ENCODE peak calls at places on chromosome 15, in seven cellular contexts. M is coronary artery, D is heart right ventricle, R is epithelial cell of esophagus, Z is IMR-90, Y is ascending aorta, X is heart left ventricle. C is an unnamed sample.

GRCh38 chr15:95674031-95674430 is 656.5 kb upstream of the NR2F2 start:
- DNase-seq in M (no peak), D (no peak), R (no peak), Z (no peak), Y (no peak), X (no peak), C (no peak)

GRCh38 chr15:68449389-68449788 is 17.4 kb upstream of the ITGA11 start:
- DNase-seq in M (no peak), D (no peak), R (no peak), Z (no peak), Y (no peak), X (no peak), C (no peak)

GRCh38 chr15:80419546-80419945 is 15.4 kb downstream of the ARNT2 start:
- DNase-seq in M (no peak), D (no peak), R (no peak), Z (peak; percentile 77), Y (no peak), X (no peak), C (no peak)

GRCh38 chr15:77025941-77026411 is 31.1 kb downstream of the PSTPIP1 start:
- DNase-seq in M (peak; percentile 49), D (no peak), R (no peak), Z (no peak), Y (no peak), X (peak; percentile 41), C (no peak)

GRCh38 chr15:64249842-64250575 is 87.2 kb upstream of the PPIB start:
- DNase-seq in M (no peak), D (no peak), R (peak; percentile 59), Z (peak; percentile 56), Y (no peak), X (no peak), C (no peak)

GRCh38 chr15:73704869-73705645 is 20.9 kb downstream of the CD276 start:
- DNase-seq in M (no peak), D (peak; percentile 54), R (peak; percentile 69), Z (peak; percentile 28), Y (no peak), X (peak; percentile 81), C (peak; percentile 83)

GRCh38 chr15:51576911-51577500 is 45.6 kb downstream of the DMXL2 start:
- DNase-seq in M (no peak), D (no peak), R (peak; percentile 85), Z (peak; percentile 19), Y (no peak), X (no peak), C (no peak)

GRCh38 chr15:85753261-85753660 is 41.5 kb downstream of the KLHL25 start:
- DNase-seq in M (peak; percentile 56), D (no peak), R (no peak), Z (no peak), Y (no peak), X (no peak), C (no peak)

GRCh38 chr15:52109559-52110451 is 2.8 kb downstream of the BCL2L10 start:
- DNase-seq in M (no peak), D (no peak), R (no peak), Z (no peak), Y (no peak), X (no peak), C (peak; percentile 50)

GRCh38 chr15:34682673-34683072 is 72.1 kb downstream of the GJD2 start:
- DNase-seq in M (no peak), D (no peak), R (peak; percentile 97), Z (peak; percentile 76), Y (no peak), X (no peak), C (no peak)

GRCh38 chr15:59536553-59536952 is 75.0 kb upstream of the GCNT3 start:
- DNase-seq in M (no peak), D (no peak), R (no peak), Z (no peak), Y (no peak), X (no peak), C (no peak)

GRCh38 chr15:51649659-51650521 is 27.3 kb upstream of the DMXL2 start:
- DNase-seq in M (no peak), D (peak; percentile 62), R (peak; percentile 84), Z (peak; percentile 79), Y (no peak), X (no peak), C (peak; percentile 67)

GRCh38 chr15:73985101-73985873 is 6.8 kb downstream of the STOML1 start:
- DNase-seq in M (no peak), D (no peak), R (peak; percentile 51), Z (peak; percentile 83), Y (no peak), X (no peak), C (no peak)

GRCh38 chr15:58923696-58924300 is 9.7 kb downstream of the SLTM start:
- DNase-seq in M (no peak), D (no peak), R (no peak), Z (no peak), Y (no peak), X (no peak), C (no peak)

GRCh38 chr15:38163651-38164050 is 89.0 kb upstream of the SPRED1 start:
- DNase-seq in M (no peak), D (no peak), R (no peak), Z (no peak), Y (no peak), X (no peak), C (no peak)

GRCh38 chr15:67193223-67194009 is 61.0 kb downstream of the AAGAB start:
- DNase-seq in M (no peak), D (no peak), R (no peak), Z (peak; percentile 54), Y (no peak), X (no peak), C (no peak)

GRCh38 chr15:101498076-101498730 is 8.7 kb upstream of the PCSK6 start:
- DNase-seq in M (no peak), D (no peak), R (no peak), Z (no peak), Y (no peak), X (no peak), C (no peak)

GRCh38 chr15:78323693-78324092 is 16.5 kb upstream of the CRABP1 start:
- DNase-seq in M (no peak), D (no peak), R (no peak), Z (no peak), Y (no peak), X (no peak), C (no peak)

GRCh38 chr15:40108061-40108854 is 421 bp downstream of the BMF start:
- DNase-seq in M (peak; percentile 88), D (peak; percentile 59), R (peak; percentile 35), Z (peak; percentile 55), Y (peak; percentile 70), X (peak; percentile 84), C (peak; percentile 42)

GRCh38 chr15:50790778-50791536 is 25.5 kb upstream of the SPPL2A start:
- DNase-seq in M (no peak), D (no peak), R (no peak), Z (no peak), Y (no peak), X (no peak), C (no peak)

GRCh38 chr15:61545763-61546162 is 316.7 kb upstream of the RORA start:
- DNase-seq in M (no peak), D (no peak), R (no peak), Z (no peak), Y (no peak), X (no peak), C (no peak)

GRCh38 chr15:51756482-51756881 is 5.1 kb downstream of the TMOD2 start:
- DNase-seq in M (no peak), D (no peak), R (no peak), Z (no peak), Y (no peak), X (no peak), C (no peak)

GRCh38 chr15:59543721-59544547 is 67.6 kb upstream of the GCNT3 start:
- DNase-seq in M (no peak), D (no peak), R (peak; percentile 18), Z (no peak), Y (no peak), X (no peak), C (peak; percentile 60)

GRCh38 chr15:62075595-62076279 is 9.0 kb downstream of the C2CD4A start:
- DNase-seq in M (no peak), D (no peak), R (peak; percentile 97), Z (peak; percentile 56), Y (no peak), X (no peak), C (no peak)

GRCh38 chr15:63502843-63503738 is 1.3 kb upstream of the USP3 start:
- DNase-seq in M (peak; percentile 89), D (peak; percentile 86), R (peak; percentile 86), Z (peak; percentile 87), Y (peak; percentile 80), X (peak; percentile 91), C (peak; percentile 82)

GRCh38 chr15:82805994-82806406 is at the start of gene FSD2:
- DNase-seq in M (no peak), D (peak; percentile 72), R (no peak), Z (no peak), Y (no peak), X (no peak), C (peak; percentile 45)

DNA sequence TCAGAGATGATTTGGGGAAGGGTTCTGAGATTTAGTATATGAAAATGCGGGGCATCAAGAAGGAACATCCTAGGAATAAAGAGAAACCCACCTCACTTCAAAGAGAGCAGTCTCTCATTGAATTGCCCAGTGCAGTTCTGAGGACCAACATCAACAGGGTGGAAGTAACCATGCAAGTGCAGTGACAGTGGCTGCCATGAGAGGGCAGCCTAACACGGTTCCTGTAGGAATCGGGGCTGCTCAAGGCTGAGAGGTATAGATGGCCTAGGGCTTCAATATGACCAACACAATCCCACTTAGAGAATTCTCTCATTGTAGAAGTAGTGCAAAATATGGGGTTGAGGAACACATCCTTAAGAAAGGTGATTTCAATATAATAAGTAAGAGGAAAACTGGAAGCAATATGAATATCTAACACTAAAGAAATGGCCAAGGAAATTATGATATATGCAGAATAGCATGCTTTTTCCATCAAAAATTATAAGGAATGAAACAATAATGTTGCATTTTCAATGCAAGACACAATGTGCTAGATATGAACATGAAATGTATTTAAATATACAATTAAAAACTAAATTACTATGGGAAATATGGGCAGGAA is 51.1 kb upstream of the ARRDC4 start:
- DNase-seq in M (no peak), D (peak; percentile 48), R (peak; percentile 78), Z (peak; percentile 50), Y (no peak), X (no peak), C (peak; percentile 60)
- TF ChIP-seq CTCF in M (no peak), D (peak; percentile 95), R (peak; percentile 99), Z (peak; percentile 88), Y (peak; percentile 31), X (peak; percentile 92), C (peak; percentile 86)

GRCh38 chr15:57751177-57751800 is 44.8 kb downstream of the POLR2M start:
- DNase-seq in M (no peak), D (no peak), R (peak; percentile 62), Z (peak; percentile 40), Y (no peak), X (no peak), C (peak; percentile 45)
- TF ChIP-seq CTCF in M (peak; percentile 14), D (peak; percentile 71), R (peak; percentile 75), Z (peak; percentile 51), Y (peak; percentile 26), X (peak; percentile 75), C (peak; percentile 36)

GRCh38 chr15:72231066-72231846 is at the start of gene PKM:
- DNase-seq in M (peak; percentile 96), D (peak; percentile 97), R (peak; percentile 100), Z (peak; percentile 97), Y (peak; percentile 88), X (peak; percentile 97), C (peak; percentile 93)
- TF ChIP-seq CTCF in M (no peak), D (no peak), R (no peak), Z (no peak), Y (no peak), X (no peak), C (no peak)

DNA sequence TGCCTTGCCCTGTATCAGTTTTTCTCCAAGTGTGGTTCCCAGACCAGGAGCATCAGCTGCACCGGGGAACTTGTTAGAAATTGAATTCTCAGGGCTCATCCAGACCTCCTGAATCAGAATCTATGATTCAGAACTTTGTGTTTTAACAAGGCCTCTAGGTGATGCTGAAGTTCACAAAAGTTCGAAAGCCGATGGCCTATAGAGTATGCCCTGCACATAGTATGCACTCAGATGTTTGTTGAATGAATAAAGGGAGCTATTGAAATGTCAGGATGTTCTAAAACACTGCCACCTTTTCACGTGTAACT is 666 bp upstream of the LARP6 start:
- DNase-seq in M (no peak), D (no peak), R (peak; percentile 51), Z (peak; percentile 62), Y (no peak), X (no peak), C (no peak)
- TF ChIP-seq CTCF in M (no peak), D (peak; percentile 35), R (no peak), Z (peak; percentile 30), Y (no peak), X (peak; percentile 30), C (no peak)

C was measured in GM13976.